ENCODE peak calls at places on chromosome 22, in four cellular contexts. One of them, this sample, is unnamed.

GRCh38 chr22:50011447-50012200 is 941 bp downstream of the IL17REL start:
- DNase-seq in Calu3: no peak
- DNase-seq in GM23338: peak; percentile 64
- DNase-seq in transverse colon: no peak
- DNase-seq in this sample: peak; percentile 4

GRCh38 chr22:41915035-41915782 is at the start of gene SHISA8:
- DNase-seq in Calu3: peak; percentile 56
- DNase-seq in transverse colon: peak; percentile 64
- DNase-seq in GM23338: peak; percentile 73
- DNase-seq in this sample: peak; percentile 74

GRCh38 chr22:23856721-23857605 is 712 bp upstream of the SLC2A11 start:
- DNase-seq in transverse colon: peak; percentile 60
- DNase-seq in GM23338: peak; percentile 83
- DNase-seq in Calu3: peak; percentile 53
- DNase-seq in this sample: peak; percentile 61

GRCh38 chr22:39723899-39724351 is 153.4 kb downstream of the CACNA1I start:
- DNase-seq in GM23338: no peak
- DNase-seq in transverse colon: no peak
- DNase-seq in Calu3: peak; percentile 35
- DNase-seq in this sample: no peak

GRCh38 chr22:30968015-30968923 is at the start of gene MORC2:
- DNase-seq in GM23338: peak; percentile 89
- DNase-seq in Calu3: peak; percentile 58
- DNase-seq in transverse colon: peak; percentile 75
- DNase-seq in this sample: no peak

GRCh38 chr22:49825944-49826602 is 1.6 kb downstream of the BRD1 start:
- DNase-seq in Calu3: peak; percentile 37
- DNase-seq in GM23338: no peak
- DNase-seq in transverse colon: peak; percentile 61
- DNase-seq in this sample: peak; percentile 27

GRCh38 chr22:47634342-47634741 is 871.9 kb downstream of the TBC1D22A start:
- DNase-seq in transverse colon: no peak
- DNase-seq in GM23338: no peak
- DNase-seq in Calu3: no peak
- DNase-seq in this sample: no peak

GRCh38 chr22:28230682-28231081 is 311.6 kb upstream of the PITPNB start:
- DNase-seq in GM23338: no peak
- DNase-seq in transverse colon: no peak
- DNase-seq in Calu3: no peak
- DNase-seq in this sample: no peak

GRCh38 chr22:26890870-26891269 is 233.5 kb downstream of the MIAT start:
- DNase-seq in Calu3: peak; percentile 42
- DNase-seq in transverse colon: no peak
- DNase-seq in GM23338: peak; percentile 29
- DNase-seq in this sample: no peak

GRCh38 chr22:25061134-25061533 is 108.6 kb downstream of the KIAA1671 start:
- DNase-seq in transverse colon: no peak
- DNase-seq in GM23338: no peak
- DNase-seq in Calu3: no peak
- DNase-seq in this sample: no peak

GRCh38 chr22:49272546-49273125 is 555.0 kb downstream of the BRD1 start:
- DNase-seq in transverse colon: no peak
- DNase-seq in GM23338: no peak
- DNase-seq in Calu3: no peak
- DNase-seq in this sample: no peak

GRCh38 chr22:48153726-48154125 is 1391.3 kb downstream of the TBC1D22A start:
- DNase-seq in GM23338: no peak
- DNase-seq in Calu3: no peak
- DNase-seq in transverse colon: peak; percentile 59
- DNase-seq in this sample: no peak

GRCh38 chr22:40898850-40899357 is 37.0 kb upstream of the DNAJB7 start:
- DNase-seq in Calu3: no peak
- DNase-seq in transverse colon: no peak
- DNase-seq in GM23338: peak; percentile 71
- DNase-seq in this sample: no peak
- TF ChIP-seq CTCF in Calu3: no peak
- TF ChIP-seq CTCF in transverse colon: peak; percentile 32
- TF ChIP-seq CTCF in GM23338: peak; percentile 58
- TF ChIP-seq CTCF in this sample: peak; percentile 12

GRCh38 chr22:37308385-37309200 is 26.3 kb downstream of the CYTH4 start:
- DNase-seq in Calu3: no peak
- DNase-seq in GM23338: no peak
- DNase-seq in transverse colon: no peak
- DNase-seq in this sample: no peak

GRCh38 chr22:37304595-37305343 is 22.5 kb downstream of the CYTH4 start:
- DNase-seq in transverse colon: no peak
- DNase-seq in Calu3: no peak
- DNase-seq in GM23338: peak; percentile 34
- DNase-seq in this sample: no peak

GRCh38 chr22:37306494-37306829 is 24.2 kb downstream of the CYTH4 start:
- DNase-seq in GM23338: no peak
- DNase-seq in transverse colon: no peak
- DNase-seq in Calu3: no peak
- DNase-seq in this sample: no peak

GRCh38 chr22:37303821-37304274 is 21.5 kb downstream of the CYTH4 start:
- DNase-seq in transverse colon: no peak
- DNase-seq in Calu3: peak; percentile 54
- DNase-seq in GM23338: no peak
- DNase-seq in this sample: no peak

DNA sequence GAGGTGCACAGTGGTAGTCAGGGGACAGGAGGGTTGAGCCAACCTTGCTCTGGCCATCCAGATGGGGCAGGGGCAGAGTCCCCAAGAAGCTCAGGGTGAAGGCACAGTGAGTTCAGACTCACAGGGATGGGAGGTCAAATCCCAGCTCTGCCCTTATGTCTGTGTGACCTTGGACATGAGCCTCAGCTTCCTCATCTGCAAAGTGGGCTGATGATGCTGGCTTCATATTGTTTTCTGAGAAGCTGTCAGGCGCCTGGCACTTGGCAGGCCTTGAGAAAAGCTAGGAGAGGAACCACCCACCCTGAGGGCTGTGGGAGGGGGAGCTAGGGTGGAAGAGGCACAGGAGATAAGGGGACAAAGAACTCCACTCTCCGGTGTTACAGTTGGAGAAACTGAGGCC is 23.6 kb downstream of the CYTH4 start:
- DNase-seq in GM23338: no peak
- DNase-seq in Calu3: no peak
- DNase-seq in transverse colon: no peak
- DNase-seq in this sample: no peak
- TF ChIP-seq CTCF in GM23338: no peak
- TF ChIP-seq CTCF in Calu3: no peak
- TF ChIP-seq CTCF in transverse colon: no peak
- TF ChIP-seq CTCF in this sample: no peak

GRCh38 chr22:42990131-42990838 is 24.7 kb downstream of the PACSIN2 start:
- DNase-seq in Calu3: peak; percentile 31
- DNase-seq in transverse colon: peak; percentile 36
- DNase-seq in GM23338: peak; percentile 51
- DNase-seq in this sample: no peak
- TF ChIP-seq CTCF in Calu3: no peak
- TF ChIP-seq CTCF in transverse colon: no peak
- TF ChIP-seq CTCF in GM23338: no peak
- TF ChIP-seq CTCF in this sample: no peak

GRCh38 chr22:37930270-37930951 is 23.0 kb downstream of the C22orf23 start:
- DNase-seq in Calu3: no peak
- DNase-seq in transverse colon: no peak
- DNase-seq in GM23338: peak; percentile 61
- DNase-seq in this sample: no peak
- TF ChIP-seq CTCF in Calu3: peak; percentile 46
- TF ChIP-seq CTCF in transverse colon: peak; percentile 27
- TF ChIP-seq CTCF in GM23338: peak; percentile 38
- TF ChIP-seq CTCF in this sample: peak; percentile 24

GRCh38 chr22:46296257-46297150 is at the start of gene GTSE1:
- DNase-seq in GM23338: peak; percentile 99
- DNase-seq in transverse colon: peak; percentile 98
- DNase-seq in Calu3: peak; percentile 96
- DNase-seq in this sample: peak; percentile 96
- TF ChIP-seq CTCF in GM23338: no peak
- TF ChIP-seq CTCF in transverse colon: no peak
- TF ChIP-seq CTCF in Calu3: no peak
- TF ChIP-seq CTCF in this sample: no peak

GRCh38 chr22:20551805-20552449 is 44.5 kb downstream of the MED15 start:
- DNase-seq in Calu3: no peak
- DNase-seq in GM23338: no peak
- DNase-seq in transverse colon: no peak
- DNase-seq in this sample: no peak
- TF ChIP-seq CTCF in Calu3: no peak
- TF ChIP-seq CTCF in GM23338: no peak
- TF ChIP-seq CTCF in transverse colon: no peak
- TF ChIP-seq CTCF in this sample: no peak

This sample was measured in nephron progenitor cell.